ENCODE peak calls at places on chromosomes 5 and 9, in six cellular contexts. H is IMR-90, J is mesendoderm, D is mesenchymal stem cell, A is neuronal stem cell, S is H1. C is an unnamed sample. For H3K4me1, the result is how much of the 10 kb centered on the place peaks cover.

GRCh38 chr5:28576022-28576421 is 1537.6 kb upstream of the CDH9 start:
- DNase-seq in H (no peak), J (peak), D (no peak), A (no peak), S (no peak), C (peak)

GRCh38 chr5:16179511-16179935 is at the start of gene MARCHF11:
- DNase-seq in H (no peak), J (peak), D (no peak), A (peak), S (no peak), C (no peak)

GRCh38 chr5:156936972-156937371 is 26.1 kb downstream of the TIMD4 start:
- DNase-seq in H (no peak), J (no peak), D (no peak), A (no peak), S (no peak), C (no peak)

GRCh38 chr9:27528886-27529315 is 713 bp downstream of the MOB3B start:
- DNase-seq in H (no peak), J (peak), D (peak), A (peak), S (no peak), C (peak)

GRCh38 chr5:145130996-145131395 is 704.1 kb downstream of the PRELID2 start:
- DNase-seq in H (no peak), J (peak), D (peak), A (no peak), S (no peak), C (no peak)

GRCh38 chr5:114360816-114361723 is 800 bp upstream of the KCNN2 start:
- DNase-seq in H (peak), J (peak), D (peak), A (peak), S (peak), C (no peak)

GRCh38 chr9:14302405-14302804 is 11.5 kb downstream of the NFIB start:
- DNase-seq in H (no peak), J (no peak), D (no peak), A (no peak), S (no peak), C (no peak)

GRCh38 chr5:151961557-151961956 is 36.9 kb upstream of the GLRA1 start:
- DNase-seq in H (no peak), J (peak), D (no peak), A (no peak), S (no peak), C (no peak)

GRCh38 chr5:78095119-78095518 is 199.4 kb downstream of the AP3B1 start:
- DNase-seq in H (no peak), J (no peak), D (no peak), A (no peak), S (no peak), C (no peak)

GRCh38 chr5:68534131-68534940 is 318.8 kb downstream of the PIK3R1 start:
- DNase-seq in H (no peak), J (no peak), D (no peak), A (peak), S (no peak), C (no peak)

GRCh38 chr5:74767579-74767913 is 497 bp downstream of the NSA2 start:
- DNase-seq in H (peak), J (peak), D (peak), A (peak), S (no peak), C (no peak)

GRCh38 chr5:175517824-175518450 is 39.6 kb downstream of the SFXN1 start:
- DNase-seq in H (peak), J (no peak), D (peak), A (no peak), S (no peak), C (peak)

GRCh38 chr5:124665625-124666024 is 80.8 kb downstream of the ZNF608 start:
- DNase-seq in H (no peak), J (no peak), D (no peak), A (no peak), S (no peak), C (no peak)

GRCh38 chr5:124263680-124264491 is 482.6 kb downstream of the ZNF608 start:
- DNase-seq in H (no peak), J (peak), D (peak), A (peak), S (peak), C (no peak)

GRCh38 chr5:16936150-16937022 is at the start of gene MYO10:
- DNase-seq in H (peak), J (peak), D (peak), A (peak), S (peak), C (peak)

GRCh38 chr9:77876091-77876490 is 155.5 kb downstream of the GNAQ start:
- DNase-seq in H (no peak), J (peak), D (peak), A (no peak), S (no peak), C (no peak)

GRCh38 chr5:32276173-32276853 is 36.4 kb downstream of the MTMR12 start:
- DNase-seq in H (peak), J (peak), D (peak), A (no peak), S (peak), C (no peak)

GRCh38 chr9:69882998-69883565 is 62.5 kb downstream of the CFAP95 start:
- DNase-seq in H (no peak), J (no peak), D (no peak), A (no peak), S (no peak), C (no peak)

GRCh38 chr9:71271602-71272001 is 150.2 kb upstream of the TRPM3 start:
- DNase-seq in H (no peak), J (peak), D (no peak), A (peak), S (no peak), C (no peak)

GRCh38 chr5:178537467-178538381 is 52.5 kb downstream of the COL23A1 start:
- DNase-seq in H (no peak), J (peak), D (no peak), A (no peak), S (no peak), C (no peak)

GRCh38 chr5:37945446-37945845 is 105.6 kb upstream of the GDNF start:
- DNase-seq in H (no peak), J (no peak), D (no peak), A (no peak), S (no peak), C (no peak)
- H4K8ac ChIP-seq in H (no peak), J (no peak), D (no peak), A (no peak), S (no peak), C (no peak)

GRCh38 chr5:96655085-96655484 is 7.1 kb upstream of the CAST start:
- DNase-seq in H (no peak), J (no peak), D (peak), A (no peak), S (no peak), C (no peak)
- H3K4me1 ChIP-seq in H (under half), J (under half), D (under half), A (under half), S (under half), C (under half)

DNA sequence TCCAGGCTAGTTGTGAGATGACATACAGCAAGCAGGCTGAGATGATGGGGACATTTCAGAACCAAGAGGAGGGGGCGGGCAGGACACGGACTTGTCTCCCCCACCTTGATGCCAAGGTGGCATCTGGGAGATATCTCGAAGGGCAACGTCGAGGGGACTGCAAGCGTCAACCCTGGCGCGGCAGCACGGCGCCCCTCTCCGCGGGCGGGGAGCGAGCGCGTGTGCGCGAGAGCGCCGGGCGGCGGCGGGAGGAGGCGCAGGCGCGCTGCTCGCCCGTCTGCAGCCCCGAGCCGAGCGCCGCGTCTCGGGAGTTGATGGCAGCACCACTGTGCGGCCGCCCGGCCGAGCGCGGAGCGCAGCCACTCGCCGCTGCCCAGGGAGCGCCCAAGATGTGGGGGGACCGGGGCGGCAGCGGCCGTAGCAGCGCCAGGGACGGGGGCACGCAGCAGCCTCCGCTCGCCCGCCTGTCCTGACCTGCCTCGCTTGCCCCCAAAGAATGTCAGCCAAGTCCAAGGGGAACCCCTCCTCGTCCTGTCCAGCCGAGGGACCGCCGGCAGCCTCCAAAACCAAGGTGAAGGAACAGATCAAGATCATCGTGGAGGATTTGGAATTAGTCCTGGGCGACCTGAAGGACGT is at the start of gene PRR16:
- DNase-seq in H (peak), J (peak), D (peak), A (peak), S (peak), C (peak)
- H3K4me3 ChIP-seq in H (peak), J (peak), D (peak), A (peak), S (peak), C (peak)

DNA sequence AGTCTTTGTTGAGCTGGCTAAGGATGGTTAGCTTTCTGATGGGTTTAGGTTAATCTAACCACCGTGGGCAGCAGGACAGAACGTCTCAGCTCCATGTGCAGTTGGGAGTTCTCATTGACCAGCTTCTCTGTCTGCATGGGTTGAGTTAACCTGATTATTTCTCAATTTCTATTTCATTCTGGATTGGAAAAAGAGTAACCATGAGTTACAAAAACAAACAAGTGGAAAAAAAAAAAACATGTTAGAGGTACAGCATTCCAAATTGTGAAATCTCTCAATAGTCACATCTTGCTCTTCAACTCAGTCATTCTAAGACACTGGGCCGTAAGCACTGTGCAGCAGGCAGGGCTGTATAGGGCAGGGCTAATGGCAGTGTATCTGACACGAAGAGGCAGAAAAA is 343.7 kb upstream of the KLF4 start:
- DNase-seq in H (peak), J (no peak), D (peak), A (no peak), S (no peak), C (no peak)
- H4K8ac ChIP-seq in H (no peak), J (no peak), D (no peak), A (no peak), S (no peak), C (no peak)

GRCh38 chr9:86349271-86349670 is 4.9 kb downstream of the TUT7 start:
- DNase-seq in H (peak), J (no peak), D (peak), A (no peak), S (no peak), C (no peak)
- H3K4me1 ChIP-seq in H (under half), J (under half), D (under half), A (under half), S (under half), C (under half)

GRCh38 chr5:655406-655805 is 37.7 kb downstream of the TPPP start:
- DNase-seq in H (no peak), J (no peak), D (no peak), A (no peak), S (no peak), C (no peak)
- H3K4me3 ChIP-seq in H (no peak), J (no peak), D (no peak), A (no peak), S (no peak), C (no peak)

DNA sequence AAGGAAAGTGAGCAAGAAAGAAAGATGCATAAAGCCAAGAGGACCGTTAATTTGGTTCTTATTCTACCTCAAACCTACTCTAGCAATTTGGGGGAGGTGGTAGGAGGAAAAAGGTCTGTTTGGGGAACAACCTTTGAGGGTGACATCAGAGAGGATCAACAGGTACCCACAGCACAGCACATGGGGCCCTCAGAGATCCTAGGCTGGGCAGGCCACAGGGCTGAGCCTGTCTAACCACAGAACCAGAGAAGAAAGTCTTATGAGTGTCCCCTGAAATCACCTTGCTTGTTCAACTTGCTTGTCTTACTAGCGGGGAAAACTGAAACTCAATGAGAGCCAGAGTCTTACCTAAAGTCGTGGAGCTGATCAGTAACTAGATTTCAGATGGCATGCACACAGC is 385.2 kb downstream of the SPOCK1 start:
- DNase-seq in H (no peak), J (no peak), D (no peak), A (no peak), S (no peak), C (no peak)
- H4K8ac ChIP-seq in H (no peak), J (no peak), D (no peak), A (no peak), S (no peak), C (no peak)

DNA sequence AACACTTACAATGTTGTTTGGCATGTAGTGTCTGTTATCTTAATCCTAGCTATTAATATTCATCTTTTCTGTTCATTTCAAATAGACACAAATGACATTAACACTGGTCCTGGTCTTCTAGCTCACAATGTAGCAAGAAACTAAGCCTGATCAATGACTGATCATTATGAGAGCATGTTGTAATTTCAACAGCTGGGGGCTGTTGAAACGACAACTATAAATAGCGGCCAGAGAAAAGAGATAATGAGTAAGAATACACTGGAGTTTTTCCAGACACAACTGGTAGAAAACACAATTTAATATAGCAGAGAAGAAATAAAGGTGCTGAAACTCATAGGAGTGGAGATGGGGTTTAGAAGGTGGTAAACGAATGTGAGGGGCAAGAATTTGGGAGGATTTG is 89.2 kb downstream of the HTR4 start:
- DNase-seq in H (no peak), J (no peak), D (no peak), A (no peak), S (no peak), C (no peak)
- H3K4me1 ChIP-seq in H (under half), J (under half), D (under half), A (under half), S (under half), C (under half)

C was measured in trophoblast cell.